ENCODE peak calls at places on chromosomes 6 and 20, in four cellular contexts. V, P, T and K are unnamed samples.

GRCh38 chr20:17884318-17885003 is 84.1 kb downstream of the SNX5 start:
- DNase-seq in V (no peak), T (no peak), P (no peak), K (no peak)

GRCh38 chr20:62647521-62648317 is 5.4 kb downstream of the SLCO4A1 start:
- DNase-seq in T (no peak), P (no peak), V (no peak), K (no peak)

GRCh38 chr6:136969433-136969832 is 47.3 kb downstream of the SLC35D3 start:
- DNase-seq in T (no peak), V (no peak), P (no peak), K (no peak)

GRCh38 chr20:35200255-35200654 is 26.2 kb upstream of the MMP24 start:
- DNase-seq in P (no peak), T (no peak), V (no peak), K (no peak)

GRCh38 chr6:38432079-38432478 is 207.7 kb downstream of the BTBD9 start:
- DNase-seq in T (no peak), P (no peak), V (no peak), K (no peak)

GRCh38 chr20:45153756-45154155 is 20.9 kb upstream of the PI3 start:
- DNase-seq in V (peak), T (no peak), P (no peak), K (no peak)

GRCh38 chr6:119215309-119215708 is 134.3 kb downstream of the MAN1A1 start:
- DNase-seq in V (no peak), T (no peak), P (peak), K (no peak)

GRCh38 chr6:68252632-68253031 is 382.4 kb upstream of the ADGRB3 start:
- DNase-seq in P (no peak), V (no peak), T (no peak), K (no peak)

GRCh38 chr6:37256692-37257319 is 766 bp upstream of the TBC1D22B start:
- DNase-seq in P (no peak), V (no peak), T (no peak), K (no peak)

GRCh38 chr6:1263039-1263849 is 48.7 kb upstream of the FOXQ1 start:
- DNase-seq in V (no peak), T (no peak), P (peak), K (peak)

GRCh38 chr20:37907677-37908397 is 4.9 kb downstream of the VSTM2L start:
- DNase-seq in T (no peak), P (no peak), V (no peak), K (no peak)
- TF ChIP-seq HDAC2 in T (no peak), P (no peak), V (no peak), K (no peak)

GRCh38 chr6:105487040-105487787 is 84.3 kb upstream of the PREP start:
- DNase-seq in P (no peak), V (no peak), T (no peak), K (no peak)

GRCh38 chr6:105484238-105485161 is 81.6 kb upstream of the PREP start:
- DNase-seq in P (peak), V (no peak), T (peak), K (no peak)

GRCh38 chr6:105489213-105489525 is 86.3 kb upstream of the PREP start:
- DNase-seq in V (no peak), P (no peak), T (no peak), K (no peak)

GRCh38 chr6:105485456-105485855 is 82.6 kb upstream of the PREP start:
- DNase-seq in T (no peak), P (no peak), V (no peak), K (no peak)

GRCh38 chr6:105488521-105489212 is 85.8 kb upstream of the PREP start:
- DNase-seq in T (no peak), P (no peak), V (no peak), K (no peak)
- H3K27ac ChIP-seq in T (no peak), P (no peak), V (no peak), K (no peak)

GRCh38 chr6:10420546-10421507 is 6.0 kb upstream of the TFAP2A start:
- DNase-seq in V (no peak), P (no peak), T (no peak), K (peak)

GRCh38 chr6:10418361-10418861 is 3.5 kb upstream of the TFAP2A start:
- DNase-seq in P (no peak), V (no peak), T (no peak), K (no peak)

GRCh38 chr6:10419749-10420545 is 5.1 kb upstream of the TFAP2A start:
- DNase-seq in P (no peak), T (no peak), V (no peak), K (no peak)

GRCh38 chr6:10417681-10418104 is 2.8 kb upstream of the TFAP2A start:
- DNase-seq in V (no peak), T (no peak), P (no peak), K (no peak)

GRCh38 chr6:10418862-10419748 is 4.2 kb upstream of the TFAP2A start:
- DNase-seq in P (no peak), V (no peak), T (peak), K (no peak)
- TF ChIP-seq YY1 in P (no peak), V (no peak), T (no peak), K (peak)

GRCh38 chr20:11001767-11002540 is 328.2 kb upstream of the JAG1 start:
- DNase-seq in V (no peak), P (peak), T (no peak), K (no peak)
- TF ChIP-seq HDAC2 in V (no peak), P (no peak), T (no peak), K (no peak)

GRCh38 chr6:23533311-23533710 is 592.7 kb upstream of the NRSN1 start:
- DNase-seq in P (no peak), V (no peak), T (no peak), K (no peak)
- H3K27ac ChIP-seq in P (no peak), V (no peak), T (no peak), K (no peak)

GRCh38 chr6:167733740-167734661 is 92.7 kb upstream of the AFDN start:
- DNase-seq in T (no peak), P (peak), V (no peak), K (no peak)
- TF ChIP-seq YY1 in T (no peak), P (peak), V (no peak), K (no peak)

GRCh38 chr6:159359581-159360264 is 190.5 kb downstream of the FNDC1 start:
- DNase-seq in V (no peak), T (no peak), P (no peak), K (no peak)

GRCh38 chr6:159357211-159357920 is 188.2 kb downstream of the FNDC1 start:
- DNase-seq in P (no peak), T (no peak), V (no peak), K (no peak)

DNA sequence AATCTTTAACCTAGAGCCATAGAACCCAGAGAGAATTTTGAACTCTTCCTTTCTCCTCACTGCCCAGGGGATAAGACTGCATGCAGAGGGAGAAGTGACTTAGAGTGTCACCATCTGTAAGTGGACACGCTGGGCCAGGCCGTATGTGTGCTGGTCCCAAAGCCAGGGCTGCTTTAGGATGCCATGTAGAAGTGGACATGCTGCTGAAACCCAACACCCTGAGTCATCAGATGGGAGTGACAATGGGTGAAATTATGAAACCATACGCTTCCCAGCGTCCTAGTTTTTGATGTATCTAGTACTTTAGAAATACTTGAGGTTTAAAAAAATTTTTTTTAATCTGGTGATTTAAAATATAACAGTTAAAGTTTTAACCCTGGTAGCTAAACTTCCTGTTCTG is 191.1 kb downstream of the FNDC1 start:
- DNase-seq in P (no peak), T (no peak), V (no peak), K (no peak)
- TF ChIP-seq HDAC2 in P (no peak), T (no peak), V (no peak), K (no peak)